ENCODE peak calls at places on chromosomes 4 and X, in four cellular contexts. U is HFF-Myc, K is transverse colon, G is Calu3. R is an unnamed sample.

GRCh38 chr4:10117424-10118354 is 1.1 kb upstream of the WDR1 start:
- DNase-seq in U (no peak), K (peak), G (no peak), R (no peak)

GRCh38 chrX:120604359-120604782 is 470 bp downstream of the MCTS1 start:
- DNase-seq in K (peak), G (peak), U (peak), R (no peak)

GRCh38 chr4:151644625-151645024 is 116.2 kb downstream of the GATB start:
- DNase-seq in G (peak), K (no peak), U (no peak), R (no peak)

GRCh38 chr4:85475631-85476233 is 782 bp downstream of the ARHGAP24 start:
- DNase-seq in U (no peak), G (no peak), K (no peak), R (no peak)

GRCh38 chr4:42119916-42120315 is 32.5 kb downstream of the BEND4 start:
- DNase-seq in K (no peak), U (no peak), G (no peak), R (no peak)

GRCh38 chrX:16368696-16369095 is 201.4 kb downstream of the MAGEB17 start:
- DNase-seq in K (no peak), U (no peak), G (no peak), R (no peak)

GRCh38 chr4:122542411-122543236 is 78.2 kb downstream of the IL21 start:
- DNase-seq in U (peak), K (no peak), G (no peak), R (peak)

GRCh38 chrX:155889328-155889727 is 8.2 kb downstream of the VAMP7 start:
- DNase-seq in U (no peak), K (no peak), G (no peak), R (no peak)

GRCh38 chr4:17111959-17112659 is 213.7 kb upstream of the LDB2 start:
- DNase-seq in K (no peak), G (peak), U (no peak), R (no peak)

GRCh38 chr4:174521800-174522182 is 497 bp downstream of the HPGD start:
- DNase-seq in K (peak), G (peak), U (no peak), R (no peak)
- TF ChIP-seq CTCF in K (no peak), G (no peak), U (no peak), R (no peak)

DNA sequence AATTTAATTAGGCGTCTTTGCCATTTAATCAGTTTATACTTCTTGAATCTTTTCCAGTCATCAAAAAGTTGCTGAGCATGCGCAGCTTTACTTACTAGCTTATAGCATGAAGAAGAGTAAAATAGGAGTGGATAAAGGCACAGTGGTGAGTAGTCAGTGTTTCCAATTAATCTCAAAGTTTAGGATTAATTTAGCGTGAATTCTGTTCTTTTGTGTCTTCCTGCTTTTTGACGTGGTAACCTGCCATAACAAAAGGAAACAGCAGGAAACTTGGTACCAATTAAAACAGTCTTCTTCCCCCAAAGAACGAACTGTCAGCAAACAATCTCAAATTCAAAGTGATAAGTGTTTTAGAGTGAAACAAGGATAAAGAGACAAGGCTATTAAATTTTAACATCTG is 61.9 kb downstream of the TET2 start:
- DNase-seq in G (no peak), U (no peak), K (no peak), R (no peak)
- TF ChIP-seq CTCF in G (no peak), U (no peak), K (no peak), R (no peak)

GRCh38 chr4:77437079-77437478 is 168.5 kb upstream of the CXCL13 start:
- DNase-seq in K (no peak), U (no peak), G (no peak), R (no peak)

GRCh38 chr4:77430847-77431246 is 174.8 kb upstream of the CXCL13 start:
- DNase-seq in U (no peak), G (no peak), K (no peak), R (no peak)

GRCh38 chr4:77434299-77435092 is 171.1 kb upstream of the CXCL13 start:
- DNase-seq in U (no peak), G (no peak), K (no peak), R (no peak)

GRCh38 chr4:77433102-77433733 is 172.4 kb upstream of the CXCL13 start:
- DNase-seq in K (no peak), G (peak), U (peak), R (no peak)

DNA sequence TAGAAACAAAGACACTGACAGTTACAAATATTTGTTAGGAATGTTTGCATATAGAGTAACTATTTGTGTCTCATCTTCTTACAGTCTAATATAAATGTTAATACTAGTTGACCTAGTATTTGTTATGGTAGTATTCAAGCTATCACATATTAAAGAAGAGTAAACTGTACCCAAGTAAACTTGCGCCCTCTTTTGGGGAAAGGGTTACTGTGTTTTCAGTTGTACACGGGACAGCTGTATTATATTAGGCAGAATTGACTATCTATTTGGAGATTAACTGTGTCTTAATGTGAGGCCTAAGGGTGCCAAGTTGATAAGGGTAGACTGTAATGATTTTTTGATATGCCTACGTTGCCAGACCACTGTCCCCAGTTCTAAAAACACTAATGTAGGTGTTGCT is 172.9 kb upstream of the CXCL13 start:
- DNase-seq in U (no peak), G (no peak), K (no peak), R (no peak)
- TF ChIP-seq CTCF in U (no peak), G (no peak), K (no peak), R (no peak)

GRCh38 chr4:56977321-56978012 is at the start of gene NOA1:
- DNase-seq in K (peak), G (peak), U (peak), R (peak)

GRCh38 chr4:56976283-56976877 is 1.0 kb downstream of the NOA1 start:
- DNase-seq in G (peak), K (no peak), U (no peak), R (no peak)

GRCh38 chr4:56978750-56979303 is at the start of gene POLR2B:
- DNase-seq in U (peak), G (peak), K (peak), R (peak)

GRCh38 chr4:56979674-56980073 is 978 bp downstream of the POLR2B start:
- DNase-seq in U (no peak), K (peak), G (peak), R (no peak)

DNA sequence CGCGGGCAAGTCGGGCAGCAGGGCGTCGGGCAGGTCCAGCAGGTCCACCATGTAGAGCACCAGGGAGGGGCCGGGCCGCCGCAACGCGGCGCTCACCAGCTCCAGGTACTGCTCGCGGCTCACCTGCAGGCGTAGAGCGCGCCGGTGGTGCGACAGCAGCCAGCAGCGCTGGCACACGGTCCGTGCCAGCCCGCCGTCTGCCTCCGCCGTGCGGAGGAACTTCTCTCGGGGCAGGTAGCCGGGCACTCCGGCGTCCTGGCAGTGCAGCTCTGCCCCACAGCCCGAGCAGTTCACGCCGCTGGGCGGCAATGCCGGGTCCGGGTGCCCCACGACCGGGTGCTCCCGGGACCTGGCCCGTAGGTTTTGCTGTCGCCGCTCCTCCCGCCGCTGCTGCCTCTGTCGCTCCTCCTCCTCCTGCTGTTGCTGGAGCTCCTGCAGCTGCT is 507 bp downstream of the NOA1 start:
- DNase-seq in K (peak), G (peak), U (no peak), R (no peak)
- TF ChIP-seq CTCF in K (no peak), G (no peak), U (no peak), R (peak)

GRCh38 chrX:26651755-26652154 is 435.8 kb downstream of the MAGEB5 start:
- DNase-seq in K (no peak), U (no peak), G (no peak), R (no peak)
- TF ChIP-seq CTCF in K (no peak), U (no peak), G (no peak), R (no peak)

R was measured in AG04450.